ENCODE peak calls at places on chromosomes 12 and 14, in six cellular contexts. L is WTC11, D is lower lobe of right lung, X is endothelial cell, O is testis, I is fibroblast of lung. Y is an unnamed sample.

GRCh38 chr12:131607658-131608447 is 103.0 kb upstream of the SFSWAP start:
- DNase-seq in O (no peak), L (no peak), X (no peak), D (no peak), I (no peak), Y (no peak)

GRCh38 chr14:84409435-84409834 is 1120.5 kb upstream of the FLRT2 start:
- DNase-seq in X (no peak), I (peak), L (no peak), O (no peak), D (no peak), Y (no peak)

GRCh38 chr14:32331227-32331597 is 2.1 kb downstream of the AKAP6 start:
- DNase-seq in D (no peak), I (no peak), L (no peak), O (peak), X (no peak), Y (no peak)

GRCh38 chr14:92440345-92441003 is 73.1 kb upstream of the RIN3 start:
- DNase-seq in O (no peak), L (no peak), X (no peak), I (no peak), D (no peak), Y (no peak)

GRCh38 chr12:119129827-119130434 is 48.8 kb upstream of the HSPB8 start:
- DNase-seq in O (no peak), L (no peak), I (no peak), D (no peak), X (no peak), Y (no peak)

GRCh38 chr12:27554003-27554402 is 30.0 kb downstream of the PPFIBP1 start:
- DNase-seq in X (no peak), I (no peak), O (no peak), D (no peak), L (no peak), Y (no peak)

GRCh38 chr12:50568338-50569155 is 63.8 kb downstream of the DIP2B start:
- DNase-seq in X (no peak), L (no peak), O (no peak), D (no peak), I (peak), Y (no peak)

GRCh38 chr14:98198385-98198784 is 1073.6 kb downstream of the BCL11B start:
- DNase-seq in O (no peak), D (no peak), X (no peak), L (no peak), I (peak), Y (no peak)

GRCh38 chr14:104965561-104966231 is 12.5 kb downstream of the AHNAK2 start:
- DNase-seq in D (peak), X (no peak), I (no peak), O (no peak), L (no peak), Y (peak)

GRCh38 chr14:77098470-77099353 is 654 bp downstream of the CIPC start:
- DNase-seq in O (peak), L (no peak), X (peak), I (no peak), D (peak), Y (no peak)

GRCh38 chr14:35688427-35688826 is 120.7 kb downstream of the RALGAPA1 start:
- DNase-seq in I (no peak), X (no peak), O (no peak), L (no peak), D (no peak), Y (no peak)

GRCh38 chr12:74820324-74820723 is 282.7 kb downstream of the ATXN7L3B start:
- DNase-seq in I (no peak), O (no peak), D (no peak), X (no peak), L (no peak), Y (no peak)

GRCh38 chr12:53975816-53976152 is 1.0 kb upstream of the HOTAIR start:
- DNase-seq in I (no peak), L (no peak), X (no peak), O (no peak), D (no peak), Y (no peak)

GRCh38 chr12:117027251-117028086 is 71.7 kb downstream of the TESC start:
- DNase-seq in L (no peak), X (no peak), I (no peak), D (no peak), O (peak), Y (no peak)

GRCh38 chr12:111078731-111079130 is 158.4 kb upstream of the MYL2 start:
- DNase-seq in O (no peak), D (no peak), I (no peak), L (no peak), X (no peak), Y (peak)

GRCh38 chr12:122917508-122918227 is 21.7 kb upstream of the VPS37B start:
- DNase-seq in X (no peak), D (peak), L (no peak), O (peak), I (peak), Y (no peak)

GRCh38 chr12:66140726-66141125 is 10.2 kb upstream of the LLPH start:
- DNase-seq in I (no peak), O (no peak), X (no peak), D (no peak), L (no peak), Y (no peak)

GRCh38 chr12:123094349-123095073 is 56.4 kb downstream of the PITPNM2 start:
- DNase-seq in O (peak), D (no peak), I (peak), X (no peak), L (no peak), Y (no peak)

DNA sequence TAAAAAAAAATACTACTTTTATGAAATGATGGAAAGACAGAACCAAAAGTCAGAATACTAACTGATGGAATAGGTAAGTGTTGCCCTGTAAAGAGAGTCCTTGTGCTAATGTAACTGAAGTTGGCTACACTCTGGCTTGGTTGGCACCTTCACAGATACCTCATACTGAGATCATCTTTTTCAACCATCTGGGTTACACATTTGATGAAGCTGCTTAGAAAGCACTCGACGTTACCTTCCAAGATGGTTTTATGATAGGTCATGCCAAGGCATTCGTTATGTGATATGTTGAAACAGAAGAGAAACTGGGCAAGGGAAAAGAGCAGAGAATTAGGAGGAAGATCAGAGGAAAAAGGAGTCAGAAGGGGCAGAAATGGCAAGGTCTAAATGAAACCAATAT is 203.8 kb downstream of the ADAMTS20 start:
- DNase-seq in X (no peak), D (no peak), L (no peak), O (no peak), I (peak), Y (no peak)
- TF ChIP-seq CTCF in X (no peak), D (no peak), L (no peak), O (no peak), I (no peak), Y (no peak)

GRCh38 chr12:128823916-128824839 is at the start of gene SLC15A4:
- DNase-seq in I (peak), O (peak), L (peak), D (peak), X (peak), Y (peak)
- TF ChIP-seq CTCF in I (peak), O (no peak), L (no peak), D (peak), X (no peak), Y (no peak)

GRCh38 chr14:95196268-95196667 is 38.9 kb upstream of the DICER1 start:
- DNase-seq in L (no peak), D (no peak), O (no peak), I (no peak), X (no peak), Y (no peak)
- TF ChIP-seq CTCF in L (no peak), D (peak), O (no peak), I (no peak), X (no peak), Y (no peak)

GRCh38 chr12:70364695-70365397 is 1.2 kb upstream of the KCNMB4 start:
- DNase-seq in I (no peak), X (peak), L (peak), D (no peak), O (peak), Y (no peak)

GRCh38 chr12:70365398-70365647 is 767 bp upstream of the KCNMB4 start:
- DNase-seq in X (no peak), L (peak), I (peak), O (peak), D (no peak), Y (no peak)

GRCh38 chr12:70366581-70367267 is 634 bp downstream of the KCNMB4 start:
- DNase-seq in I (peak), D (peak), X (peak), O (peak), L (peak), Y (peak)

GRCh38 chr12:70367268-70368141 is 1.4 kb downstream of the KCNMB4 start:
- DNase-seq in X (no peak), D (no peak), L (no peak), I (peak), O (no peak), Y (no peak)

DNA sequence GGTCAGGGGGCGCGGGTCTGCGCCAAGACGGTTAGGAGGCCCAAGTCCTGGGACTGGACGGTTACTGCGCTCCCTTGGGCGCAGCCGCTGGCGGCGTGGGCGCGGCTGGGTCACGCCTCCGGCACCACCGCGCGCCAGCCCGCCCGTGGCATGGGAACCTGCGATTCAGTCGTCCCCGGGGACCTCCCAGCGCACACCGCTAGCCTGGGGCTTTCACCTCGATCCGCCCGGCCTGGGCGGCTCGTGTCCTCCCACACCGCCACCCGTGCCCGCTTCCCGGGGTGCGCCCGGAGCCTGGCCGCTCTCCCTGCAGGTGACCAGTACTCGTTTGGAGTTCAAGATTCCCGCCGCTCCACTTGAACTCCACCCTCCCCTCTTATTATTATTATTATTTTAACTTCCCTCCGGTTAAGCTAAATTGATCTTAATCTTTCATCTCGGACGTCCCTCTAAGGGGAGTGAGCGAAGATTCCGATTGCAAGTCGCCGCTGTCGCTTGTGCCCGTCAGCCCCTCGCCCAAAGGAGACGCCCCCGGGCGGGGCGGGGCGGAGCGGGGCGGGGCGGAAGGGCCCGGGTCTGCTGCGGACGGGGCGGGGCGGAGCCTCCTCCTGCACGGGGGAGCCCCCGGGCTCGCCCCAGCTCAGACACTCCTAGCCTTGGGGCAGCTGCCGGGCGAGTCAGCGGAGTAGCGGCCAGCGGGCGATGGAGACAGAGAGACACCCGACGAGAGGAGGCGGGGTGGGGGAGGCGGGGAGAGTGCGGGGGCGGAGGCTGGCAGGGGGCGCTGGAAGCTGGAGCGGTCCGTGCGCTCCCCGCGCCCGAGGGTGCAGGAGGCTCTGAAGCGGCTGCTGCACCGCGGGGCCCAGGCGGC is at the start of gene KCNMB4:
- DNase-seq in X (peak), D (peak), I (peak), L (peak), O (peak), Y (peak)
- TF ChIP-seq CTCF in X (no peak), D (no peak), I (no peak), L (no peak), O (no peak), Y (no peak)

Y was measured in glutamatergic neuron.